ENCODE peak calls at places on chromosomes 3 and 15, in six cellular contexts. Y is transverse colon, F is glutamatergic neuron, C is NCI-H446 treated with DMSO at 0.1 percent for 48 hours, V is cerebellum, B is left cardiac atrium. E is an unnamed sample.

GRCh38 chr15:42059661-42060476 is 34.5 kb downstream of the PLA2G4D start:
- DNase-seq in Y (peak; percentile 70), F (peak; percentile 82), C (no peak), V (peak; percentile 20), B (peak; percentile 59), E (no peak)

GRCh38 chr15:56996746-56997470 is 78.5 kb downstream of the TCF12 start:
- DNase-seq in Y (no peak), F (no peak), C (no peak), V (no peak), B (no peak), E (no peak)

GRCh38 chr3:119175869-119176756 is 2.7 kb downstream of the UPK1B start:
- DNase-seq in Y (peak; percentile 56), F (no peak), C (no peak), V (no peak), B (peak; percentile 67), E (no peak)

GRCh38 chr3:10281951-10282350 is 10.8 kb downstream of the GHRL start:
- DNase-seq in Y (no peak), F (no peak), C (no peak), V (no peak), B (no peak), E (no peak)

GRCh38 chr15:42077680-42078079 is 16.7 kb downstream of the PLA2G4D start:
- DNase-seq in Y (no peak), F (no peak), C (no peak), V (no peak), B (no peak), E (no peak)

GRCh38 chr3:126083138-126083445 is 832 bp downstream of the SLC41A3 start:
- DNase-seq in Y (no peak), F (no peak), C (no peak), V (no peak), B (no peak), E (no peak)

GRCh38 chr3:196639517-196640500 is at the start of gene NRROS:
- DNase-seq in Y (peak; percentile 81), F (peak; percentile 31), C (no peak), V (peak; percentile 61), B (peak; percentile 76), E (peak; percentile 83)

GRCh38 chr15:37106490-37107001 is 6.2 kb upstream of the MEIS2 start:
- DNase-seq in Y (no peak), F (peak; percentile 68), C (no peak), V (no peak), B (peak; percentile 60), E (peak; percentile 85)

GRCh38 chr3:143137637-143138036 is 18.1 kb downstream of the CHST2 start:
- DNase-seq in Y (no peak), F (no peak), C (no peak), V (no peak), B (no peak), E (no peak)

GRCh38 chr15:37758412-37758811 is 176.0 kb upstream of the TMCO5A start:
- DNase-seq in Y (peak; percentile 56), F (no peak), C (no peak), V (no peak), B (no peak), E (no peak)

GRCh38 chr15:22878103-22878502 is 39.6 kb downstream of the NIPA2 start:
- DNase-seq in Y (no peak), F (peak; percentile 44), C (no peak), V (no peak), B (no peak), E (no peak)

GRCh38 chr3:126146034-126146433 is 34.4 kb downstream of the ALDH1L1 start:
- DNase-seq in Y (no peak), F (peak; percentile 16), C (no peak), V (no peak), B (no peak), E (peak; percentile 43)

GRCh38 chr15:80835338-80835737 is 56.2 kb downstream of the CEMIP start:
- DNase-seq in Y (no peak), F (no peak), C (no peak), V (no peak), B (no peak), E (no peak)

GRCh38 chr3:182524711-182525401 is 268.4 kb upstream of the ATP11B start:
- DNase-seq in Y (no peak), F (no peak), C (no peak), V (no peak), B (no peak), E (no peak)

GRCh38 chr3:144229973-144230372 is 258.4 kb downstream of the DIPK2A start:
- DNase-seq in Y (no peak), F (no peak), C (peak; percentile 97), V (no peak), B (no peak), E (no peak)

GRCh38 chr3:133896002-133896761 is 500 bp upstream of the RAB6B start:
- DNase-seq in Y (no peak), F (peak; percentile 49), C (no peak), V (peak; percentile 48), B (no peak), E (no peak)

GRCh38 chr15:59157840-59158700 is 48.6 kb upstream of the LDHAL6B start:
- DNase-seq in Y (no peak), F (no peak), C (no peak), V (no peak), B (no peak), E (no peak)

GRCh38 chr15:98647026-98647773 is 1.1 kb upstream of the IGF1R start:
- DNase-seq in Y (peak; percentile 78), F (peak; percentile 85), C (peak; percentile 22), V (peak; percentile 71), B (peak; percentile 74), E (peak; percentile 89)

GRCh38 chr15:96893159-96893906 is 562.8 kb downstream of the NR2F2 start:
- DNase-seq in Y (no peak), F (peak; percentile 17), C (no peak), V (no peak), B (no peak), E (no peak)

GRCh38 chr3:180680097-180680430 is 775 bp upstream of the CCDC39 start:
- DNase-seq in Y (peak; percentile 8), F (no peak), C (no peak), V (peak; percentile 15), B (no peak), E (no peak)

GRCh38 chr3:186589856-186590579 is 19.5 kb downstream of the DNAJB11 start:
- DNase-seq in Y (no peak), F (no peak), C (no peak), V (no peak), B (peak; percentile 36), E (no peak)

E was measured in sigmoid colon.